ENCODE peak calls at places on chromosomes 12 and 14, in five cellular contexts. A, G, M, I and H are unnamed samples.
A peak's percentile ranks its signal among the peaks of the same experiment; 100 is the strongest.

GRCh38 chr12:34395056-34396005 is 373.0 kb downstream of the ALG10 start:
- DNase-seq in I (no peak), A (peak; percentile 23), G (peak; percentile 2), M (peak; percentile 15), H (peak; percentile 6)

GRCh38 chr14:43587183-43587582 is 919.9 kb downstream of the FSCB start:
- DNase-seq in I (no peak), M (no peak), G (no peak), A (no peak), H (no peak)

GRCh38 chr14:93764211-93764659 is 24.1 kb downstream of the PRIMA1 start:
- DNase-seq in G (peak; percentile 42), I (no peak), M (no peak), A (no peak), H (no peak)

GRCh38 chr12:49200882-49201594 is 12.2 kb upstream of the TUBA1A start:
- DNase-seq in A (no peak), I (no peak), M (no peak), G (no peak), H (no peak)

GRCh38 chr14:67239582-67239981 is 1.7 kb upstream of the PALS1 start:
- DNase-seq in I (no peak), A (no peak), G (no peak), M (no peak), H (no peak)

GRCh38 chr14:69363055-69363454 is 35.0 kb downstream of the ERH start:
- DNase-seq in I (no peak), G (peak; percentile 52), A (no peak), M (no peak), H (peak; percentile 66)

GRCh38 chr12:123269980-123270379 is 1.7 kb downstream of the CDK2AP1 start:
- DNase-seq in M (no peak), A (no peak), G (no peak), I (no peak), H (no peak)

GRCh38 chr12:124653169-124653931 is 85.9 kb upstream of the NCOR2 start:
- DNase-seq in A (no peak), G (no peak), I (no peak), M (no peak), H (peak; percentile 70)

GRCh38 chr12:68435816-68436215 is 103.7 kb upstream of the MDM1 start:
- DNase-seq in A (no peak), G (no peak), I (no peak), M (no peak), H (no peak)

GRCh38 chr12:53381739-53382630 is 2.0 kb downstream of the SP1 start:
- DNase-seq in A (peak; percentile 65), G (no peak), M (peak; percentile 57), I (no peak), H (peak; percentile 87)

GRCh38 chr12:49345048-49345839 is 1.4 kb upstream of the DNAJC22 start:
- DNase-seq in A (no peak), I (no peak), G (no peak), M (peak; percentile 35), H (no peak)

GRCh38 chr12:71938728-71939385 is at the start of gene TPH2:
- DNase-seq in I (no peak), M (peak; percentile 31), A (peak; percentile 56), G (peak; percentile 24), H (peak; percentile 19)

GRCh38 chr12:45138609-45139008 is 77.3 kb upstream of the ANO6 start:
- DNase-seq in A (no peak), I (no peak), M (no peak), G (no peak), H (no peak)

GRCh38 chr12:27549801-27550652 is 26.0 kb downstream of the PPFIBP1 start:
- DNase-seq in A (peak; percentile 78), G (peak; percentile 79), I (no peak), M (peak; percentile 81), H (peak; percentile 83)

GRCh38 chr14:54691525-54692260 is 124.8 kb downstream of the SAMD4A start:
- DNase-seq in G (peak; percentile 70), A (peak; percentile 79), I (no peak), M (peak; percentile 79), H (peak; percentile 90)

GRCh38 chr12:29547151-29547561 is 49.7 kb upstream of the OVCH1 start:
- DNase-seq in G (no peak), A (no peak), I (no peak), M (no peak), H (no peak)

DNA sequence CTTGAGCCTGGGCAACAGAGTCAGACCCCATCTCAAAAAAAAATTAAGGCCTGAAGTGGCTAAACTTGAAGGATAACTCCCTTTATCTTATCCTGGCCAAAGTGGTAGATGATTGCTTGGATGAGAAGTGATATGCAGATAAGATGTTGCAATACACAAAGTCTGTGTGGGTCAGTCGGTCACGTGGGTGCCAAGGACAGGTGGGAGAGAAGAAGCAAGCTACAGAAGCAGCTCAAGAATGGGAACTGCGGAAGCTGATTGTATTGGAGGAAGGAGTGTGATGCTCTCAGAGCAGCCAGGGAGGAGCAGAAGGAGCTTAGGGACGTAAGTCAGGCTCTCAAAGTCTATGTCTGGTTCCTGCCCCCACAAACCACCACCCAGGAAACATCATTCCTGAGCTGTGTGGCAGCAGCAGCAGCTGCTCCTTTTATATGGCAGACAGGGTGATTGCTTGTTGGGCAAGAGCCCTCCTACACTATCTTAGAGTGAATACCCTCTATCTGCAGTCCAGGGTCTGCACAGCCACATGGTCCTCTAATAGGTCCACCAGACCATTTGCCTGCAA is 54.5 kb downstream of the ATP2A2 start:
- DNase-seq in G (no peak), A (no peak), M (no peak), I (no peak), H (no peak)
- H3K27ac ChIP-seq in G (no peak overlapping the region), A (no peak overlapping the region), M (no peak overlapping the region), I (peak overlapping the region; percentile 92), H (peak overlapping the region; percentile 37)

GRCh38 chr12:6364037-6364360 is 11.4 kb downstream of the SCNN1A start:
- DNase-seq in M (no peak), I (no peak), G (no peak), A (no peak), H (peak; percentile 44)
- H3K27ac ChIP-seq in M (peak overlapping the region; percentile 98), I (peak overlapping the region; percentile 97), G (peak overlapping the region; percentile 98), A (peak overlapping the region; percentile 97), H (peak overlapping the region; percentile 83)

GRCh38 chr12:94289551-94290312 is 141.4 kb downstream of the PLXNC1 start:
- DNase-seq in G (no peak), A (no peak), M (no peak), I (no peak), H (no peak)

GRCh38 chr12:94287245-94287628 is 138.9 kb downstream of the PLXNC1 start:
- DNase-seq in M (no peak), G (no peak), I (no peak), A (no peak), H (no peak)

GRCh38 chr12:94285954-94286579 is 137.7 kb downstream of the PLXNC1 start:
- DNase-seq in A (no peak), M (no peak), G (no peak), I (no peak), H (no peak)

GRCh38 chr12:94286580-94287244 is 138.3 kb downstream of the PLXNC1 start:
- DNase-seq in M (no peak), A (no peak), G (no peak), I (no peak), H (no peak)

DNA sequence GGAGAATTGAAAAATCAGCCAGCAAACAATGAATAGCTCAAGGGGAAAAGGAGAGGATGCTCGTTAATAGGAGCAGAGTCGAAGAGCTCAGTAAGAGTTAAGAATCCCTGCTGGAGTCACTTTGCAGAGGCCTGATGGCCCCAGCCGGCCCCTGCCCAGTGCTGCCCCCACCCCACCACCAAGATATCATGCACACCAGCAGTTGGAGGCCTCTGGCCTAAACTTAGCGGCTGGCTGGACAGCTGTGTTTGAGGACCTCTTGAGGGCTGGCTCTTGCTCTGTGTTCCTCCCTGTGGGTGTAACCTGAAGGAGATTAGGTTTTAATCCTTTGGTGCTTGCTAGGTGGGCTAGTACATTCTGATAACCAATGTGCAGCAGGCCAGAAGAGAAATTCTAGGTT is 142.0 kb downstream of the PLXNC1 start:
- DNase-seq in G (peak; percentile 27), M (no peak), A (no peak), I (no peak), H (no peak)
- H3K27ac ChIP-seq in G (peak overlapping the region; percentile 64), M (no peak overlapping the region), A (peak overlapping the region; percentile 22), I (peak overlapping the region; percentile 63), H (no peak overlapping the region)

GRCh38 chr14:104138098-104138890 is at the start of gene KIF26A:
- DNase-seq in A (peak; percentile 44), I (no peak), M (no peak), G (peak; percentile 69), H (peak; percentile 57)
- H3K27ac ChIP-seq in A (peak within 1 kb of the TSS; percentile 18), I (peak within 1 kb of the TSS; percentile 64), M (no peak within 1 kb of the TSS), G (peak within 1 kb of the TSS; percentile 65), H (peak within 1 kb of the TSS; percentile 36)